ENCODE peak calls at places on chromosome 1, in seven cellular contexts. L, T, N, O, D, B and W are unnamed samples.

GRCh38 chr1:29893036-29893723 is 656.9 kb downstream of the PTPRU start:
- DNase-seq in T (no peak), N (no peak), B (no peak), L (no peak), D (no peak), O (no peak), W (no peak)

GRCh38 chr1:30473920-30474817 is 249.2 kb downstream of the MATN1 start:
- DNase-seq in D (no peak), O (no peak), N (no peak), L (no peak), B (no peak), T (no peak), W (no peak)

GRCh38 chr1:19360026-19360813 is 48.1 kb downstream of the SLC66A1 start:
- DNase-seq in B (no peak), O (no peak), T (no peak), N (no peak), D (no peak), L (no peak), W (no peak)

GRCh38 chr1:172533511-172534116 is 664 bp downstream of the SUCO start:
- DNase-seq in O (no peak), L (peak; percentile 59), B (peak; percentile 38), T (peak; percentile 44), D (peak; percentile 27), N (peak; percentile 40), W (peak; percentile 7)

GRCh38 chr1:116989851-116990250 is 11.7 kb upstream of the CD101 start:
- DNase-seq in L (no peak), O (no peak), T (no peak), N (peak; percentile 24), B (no peak), D (no peak), W (no peak)

GRCh38 chr1:31753623-31754349 is 10.4 kb downstream of the ADGRB2 start:
- DNase-seq in N (no peak), T (no peak), B (no peak), D (no peak), O (peak; percentile 85), L (no peak), W (no peak)

GRCh38 chr1:50047916-50048694 is 24.4 kb upstream of the AGBL4 start:
- DNase-seq in O (no peak), N (no peak), B (no peak), T (no peak), D (no peak), L (no peak), W (no peak)

GRCh38 chr1:23403038-23403336 is 21.6 kb downstream of the TCEA3 start:
- DNase-seq in L (peak; percentile 81), N (peak; percentile 89), B (no peak), O (peak; percentile 77), T (no peak), D (no peak), W (no peak)

GRCh38 chr1:247536340-247536739 is at the start of gene OR2C3:
- DNase-seq in L (no peak), T (no peak), B (no peak), O (no peak), D (no peak), N (no peak), W (no peak)

GRCh38 chr1:160863422-160864131 is 890 bp upstream of the CD244 start:
- DNase-seq in N (no peak), O (no peak), T (no peak), D (no peak), L (no peak), B (no peak), W (no peak)

GRCh38 chr1:156743367-156744302 is 2.7 kb upstream of the MRPL24 start:
- DNase-seq in B (no peak), O (peak; percentile 72), T (no peak), N (no peak), D (no peak), L (no peak), W (no peak)

GRCh38 chr1:17104782-17105181 is 14.5 kb downstream of the PADI2 start:
- DNase-seq in D (no peak), O (no peak), L (no peak), N (no peak), B (no peak), T (no peak), W (no peak)

GRCh38 chr1:84117868-84118267 is 26.2 kb upstream of the PRKACB start:
- DNase-seq in O (no peak), T (no peak), D (no peak), L (no peak), B (no peak), N (no peak), W (no peak)

GRCh38 chr1:151787689-151788088 is 2.6 kb downstream of the TDRKH start:
- DNase-seq in B (no peak), T (no peak), D (no peak), N (no peak), L (no peak), O (no peak), W (no peak)

GRCh38 chr1:243542726-243543415 is 287.0 kb downstream of the SDCCAG8 start:
- DNase-seq in T (no peak), D (no peak), N (no peak), O (no peak), L (peak; percentile 46), B (no peak), W (no peak)

GRCh38 chr1:83799474-83800085 is 199.4 kb downstream of the TTLL7 start:
- DNase-seq in B (no peak), T (no peak), L (no peak), D (no peak), O (no peak), N (no peak), W (no peak)

GRCh38 chr1:204493882-204494280 is 724 bp downstream of the PIK3C2B start:
- DNase-seq in T (peak; percentile 47), L (peak; percentile 85), B (peak; percentile 86), N (no peak), D (peak; percentile 40), O (no peak), W (peak; percentile 38)

GRCh38 chr1:4652631-4653327 is 1.6 kb upstream of the AJAP1 start:
- DNase-seq in B (peak; percentile 40), O (peak; percentile 87), N (no peak), T (peak; percentile 11), L (peak; percentile 53), D (peak; percentile 23), W (peak; percentile 38)

GRCh38 chr1:172883387-172883791 is 167.4 kb downstream of the TNFSF18 start:
- DNase-seq in N (no peak), L (no peak), O (no peak), T (no peak), D (no peak), B (no peak), W (no peak)

GRCh38 chr1:9737057-9737456 is 85.5 kb downstream of the PIK3CD start:
- DNase-seq in B (peak; percentile 69), T (no peak), O (peak; percentile 50), N (no peak), L (no peak), D (no peak), W (no peak)

DNA sequence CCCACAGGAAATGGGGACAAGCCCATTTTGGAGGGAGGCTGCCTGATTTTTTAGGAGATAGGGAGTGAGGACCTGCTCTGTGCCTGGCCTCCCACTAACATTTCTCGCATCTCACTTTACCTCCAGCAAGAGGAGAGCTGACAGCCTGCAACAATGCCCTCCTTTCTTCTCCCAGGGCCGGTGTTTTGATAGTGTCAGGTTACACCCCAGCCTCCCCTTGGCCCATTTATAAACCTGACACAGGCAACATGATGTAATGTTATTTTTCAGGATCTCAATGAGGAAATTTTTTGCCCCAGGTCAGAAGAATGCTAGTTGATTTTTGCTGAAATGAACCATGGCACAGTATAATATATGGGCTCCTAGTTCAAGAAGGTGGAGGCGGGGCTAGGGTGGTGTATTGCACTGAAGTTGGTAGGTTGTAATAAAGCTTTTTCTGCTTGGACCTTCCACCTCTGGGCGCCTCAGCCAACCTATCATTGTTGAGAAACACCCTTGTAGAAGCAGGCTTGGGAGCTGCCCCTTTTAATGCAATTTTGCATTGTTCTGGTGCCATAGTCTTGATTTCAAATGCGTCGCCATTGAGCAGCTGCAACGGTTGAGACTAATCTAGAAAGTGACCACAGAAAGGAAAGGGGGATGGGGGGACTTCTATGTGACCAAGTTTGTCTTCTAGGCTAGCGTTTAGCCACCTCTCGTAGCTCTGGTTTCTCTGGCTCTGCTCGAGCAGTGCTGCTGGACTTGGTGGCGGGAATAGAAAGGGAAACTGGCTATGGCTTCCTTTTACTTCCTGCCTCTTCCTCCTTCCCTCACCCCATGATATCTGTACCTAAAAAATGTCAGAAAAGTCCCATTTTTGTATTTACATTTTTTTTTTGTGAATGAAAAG is 53.0 kb downstream of the PBX1 start:
- DNase-seq in D (no peak), N (peak; percentile 84), B (no peak), O (no peak), L (peak; percentile 93), T (peak; percentile 86), W (no peak)
- H3K27ac ChIP-seq in D (no peak overlapping the region), N (peak overlapping the region; percentile 22), B (no peak overlapping the region), O (no peak overlapping the region), L (peak overlapping the region; percentile 51), T (peak overlapping the region; percentile 73), W (no peak overlapping the region)

GRCh38 chr1:225777583-225778411 is at the start of gene SRP9:
- DNase-seq in B (peak; percentile 99), L (peak; percentile 100), T (peak; percentile 98), N (peak; percentile 97), D (peak; percentile 98), O (peak; percentile 99), W (peak; percentile 98)

GRCh38 chr1:225776294-225776693 is 1.3 kb upstream of the SRP9 start:
- DNase-seq in L (no peak), B (no peak), N (no peak), O (no peak), D (no peak), T (no peak), W (no peak)

GRCh38 chr1:225778412-225778669 is 715 bp downstream of the SRP9 start:
- DNase-seq in T (no peak), O (no peak), N (no peak), L (no peak), D (no peak), B (no peak), W (no peak)

GRCh38 chr1:225774276-225775147 is 3.1 kb upstream of the SRP9 start:
- DNase-seq in L (no peak), N (peak; percentile 94), T (no peak), D (no peak), O (no peak), B (no peak), W (no peak)

DNA sequence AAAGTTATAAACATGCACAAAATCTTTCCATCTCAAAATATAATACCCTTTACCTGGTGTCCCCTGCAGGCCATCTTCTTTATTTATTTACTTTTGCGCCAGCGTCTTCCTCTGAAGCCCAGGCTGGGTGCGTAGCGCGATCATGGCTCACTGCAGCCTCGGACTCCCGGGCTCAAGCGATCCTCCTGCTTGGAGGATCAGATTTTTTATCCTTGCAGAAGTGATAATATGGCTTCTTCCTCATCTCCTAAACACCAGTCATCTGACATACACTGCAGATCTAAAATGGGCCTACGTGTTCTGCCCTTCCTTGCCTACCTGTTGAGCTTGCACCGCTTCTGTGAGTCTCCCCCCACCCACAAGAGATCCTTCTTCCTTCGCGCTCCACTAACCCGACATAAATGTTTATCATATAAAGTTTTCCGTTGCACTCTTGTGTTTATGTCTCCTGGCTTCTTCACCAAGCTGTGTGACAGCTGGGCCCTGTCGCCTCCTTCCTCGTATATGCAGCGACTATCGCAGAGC is 506 bp upstream of the SRP9 start:
- DNase-seq in D (no peak), O (no peak), T (no peak), B (no peak), L (peak; percentile 35), N (no peak), W (peak; percentile 12)
- H3K4me3 ChIP-seq in D (peak overlapping the region; percentile 20), O (peak overlapping the region; percentile 40), T (peak overlapping the region; percentile 70), B (peak overlapping the region; percentile 61), L (peak overlapping the region; percentile 78), N (peak overlapping the region; percentile 63), W (peak overlapping the region; percentile 72)

GRCh38 chr1:45331436-45332345 is 5.0 kb downstream of the HPDL start:
- DNase-seq in O (no peak), L (no peak), N (no peak), B (no peak), T (no peak), D (no peak), W (no peak)
- H3K36me3 ChIP-seq in O (no peaks in the 10 kb centered on the region), L (no peaks in the 10 kb centered on the region), N (peaks cover 37% of the 10 kb centered on the region), B (peaks cover 57% of the 10 kb centered on the region), T (peaks cover 8% of the 10 kb centered on the region), D (peaks cover 33% of the 10 kb centered on the region), W (peaks cover 10% of the 10 kb centered on the region)

GRCh38 chr1:201126463-201126831 is 537 bp downstream of the ASCL5 start:
- DNase-seq in O (no peak), D (no peak), N (no peak), L (no peak), T (no peak), B (no peak), W (no peak)
- H3K27ac ChIP-seq in O (no peak overlapping the region), D (no peak overlapping the region), N (no peak overlapping the region), L (no peak overlapping the region), T (no peak overlapping the region), B (no peak overlapping the region), W (no peak overlapping the region)